ENCODE peak calls at places on chromosomes 12 and 14, in five cellular contexts. One of them, this sample, is unnamed.

GRCh38 chr14:102760485-102761193 is 16.6 kb upstream of the TRAF3 start:
- DNase-seq in mesothelial cell of epicardium: no peak
- DNase-seq in brain microvascular endothelial cell: no peak
- DNase-seq in ovary: no peak
- DNase-seq in Caco-2: no peak
- DNase-seq in this sample: no peak

GRCh38 chr14:64878775-64879634 is 702 bp downstream of the SPTB start:
- DNase-seq in Caco-2: peak
- DNase-seq in brain microvascular endothelial cell: no peak
- DNase-seq in ovary: no peak
- DNase-seq in mesothelial cell of epicardium: no peak
- DNase-seq in this sample: no peak

GRCh38 chr12:67750528-67751183 is 102.1 kb downstream of the DYRK2 start:
- DNase-seq in brain microvascular endothelial cell: no peak
- DNase-seq in Caco-2: no peak
- DNase-seq in ovary: no peak
- DNase-seq in mesothelial cell of epicardium: no peak
- DNase-seq in this sample: no peak

GRCh38 chr14:95355422-95355821 is 35.7 kb upstream of the CLMN start:
- DNase-seq in brain microvascular endothelial cell: no peak
- DNase-seq in mesothelial cell of epicardium: no peak
- DNase-seq in Caco-2: no peak
- DNase-seq in ovary: no peak
- DNase-seq in this sample: no peak

GRCh38 chr12:107448198-107448597 is 237.4 kb upstream of the PWP1 start:
- DNase-seq in brain microvascular endothelial cell: peak
- DNase-seq in mesothelial cell of epicardium: no peak
- DNase-seq in Caco-2: peak
- DNase-seq in ovary: no peak
- DNase-seq in this sample: no peak

GRCh38 chr14:40599726-40600125 is 1007.0 kb upstream of the LRFN5 start:
- DNase-seq in Caco-2: no peak
- DNase-seq in mesothelial cell of epicardium: no peak
- DNase-seq in ovary: no peak
- DNase-seq in brain microvascular endothelial cell: no peak
- DNase-seq in this sample: no peak

GRCh38 chr12:108375986-108376663 is 37.0 kb upstream of the CMKLR1 start:
- DNase-seq in Caco-2: no peak
- DNase-seq in mesothelial cell of epicardium: no peak
- DNase-seq in brain microvascular endothelial cell: peak
- DNase-seq in ovary: no peak
- DNase-seq in this sample: no peak

GRCh38 chr14:90677484-90678045 is 138.7 kb downstream of the TTC7B start:
- DNase-seq in brain microvascular endothelial cell: peak
- DNase-seq in Caco-2: no peak
- DNase-seq in mesothelial cell of epicardium: no peak
- DNase-seq in ovary: no peak
- DNase-seq in this sample: no peak

GRCh38 chr14:26719514-26719913 is 121.7 kb upstream of the NOVA1 start:
- DNase-seq in ovary: no peak
- DNase-seq in Caco-2: peak
- DNase-seq in brain microvascular endothelial cell: no peak
- DNase-seq in mesothelial cell of epicardium: no peak
- DNase-seq in this sample: no peak

GRCh38 chr14:102949062-102949800 is 26.8 kb downstream of the AMN start:
- DNase-seq in Caco-2: no peak
- DNase-seq in brain microvascular endothelial cell: peak
- DNase-seq in ovary: no peak
- DNase-seq in mesothelial cell of epicardium: no peak
- DNase-seq in this sample: no peak

GRCh38 chr14:22296722-22297121 is 292.3 kb downstream of the DAD1 start:
- DNase-seq in ovary: no peak
- DNase-seq in brain microvascular endothelial cell: peak
- DNase-seq in mesothelial cell of epicardium: no peak
- DNase-seq in Caco-2: peak
- DNase-seq in this sample: no peak

GRCh38 chr12:65656156-65656885 is 168.0 kb upstream of the HMGA2 start:
- DNase-seq in brain microvascular endothelial cell: no peak
- DNase-seq in ovary: no peak
- DNase-seq in mesothelial cell of epicardium: no peak
- DNase-seq in Caco-2: no peak
- DNase-seq in this sample: no peak

GRCh38 chr14:29895591-29896043 is 32.0 kb downstream of the PRKD1 start:
- DNase-seq in ovary: no peak
- DNase-seq in brain microvascular endothelial cell: no peak
- DNase-seq in mesothelial cell of epicardium: no peak
- DNase-seq in Caco-2: peak
- DNase-seq in this sample: no peak

GRCh38 chr14:78259831-78260230 is 89.7 kb downstream of the NRXN3 start:
- DNase-seq in ovary: no peak
- DNase-seq in brain microvascular endothelial cell: no peak
- DNase-seq in mesothelial cell of epicardium: no peak
- DNase-seq in Caco-2: no peak
- DNase-seq in this sample: no peak

GRCh38 chr12:94553130-94553519 is 93.5 kb upstream of the CEP83 start:
- DNase-seq in Caco-2: no peak
- DNase-seq in brain microvascular endothelial cell: peak
- DNase-seq in ovary: peak
- DNase-seq in mesothelial cell of epicardium: no peak
- DNase-seq in this sample: no peak

GRCh38 chr14:55446127-55446736 is 5.8 kb upstream of the TBPL2 start:
- DNase-seq in mesothelial cell of epicardium: peak
- DNase-seq in Caco-2: peak
- DNase-seq in ovary: peak
- DNase-seq in brain microvascular endothelial cell: peak
- DNase-seq in this sample: peak

GRCh38 chr14:24741871-24742270 is 107.9 kb upstream of the GZMB start:
- DNase-seq in ovary: no peak
- DNase-seq in mesothelial cell of epicardium: no peak
- DNase-seq in Caco-2: no peak
- DNase-seq in brain microvascular endothelial cell: no peak
- DNase-seq in this sample: no peak

GRCh38 chr12:3743803-3744202 is 9.1 kb downstream of the CRACR2A start:
- DNase-seq in brain microvascular endothelial cell: peak
- DNase-seq in Caco-2: no peak
- DNase-seq in mesothelial cell of epicardium: no peak
- DNase-seq in ovary: no peak
- DNase-seq in this sample: no peak

GRCh38 chr12:105740970-105741725 is 397.6 kb downstream of the NUAK1 start:
- DNase-seq in mesothelial cell of epicardium: no peak
- DNase-seq in Caco-2: no peak
- DNase-seq in ovary: peak
- DNase-seq in brain microvascular endothelial cell: no peak
- DNase-seq in this sample: no peak

GRCh38 chr12:64744422-64745258 is 14.6 kb downstream of the GNS start:
- DNase-seq in brain microvascular endothelial cell: no peak
- DNase-seq in ovary: no peak
- DNase-seq in mesothelial cell of epicardium: no peak
- DNase-seq in Caco-2: peak
- DNase-seq in this sample: no peak

GRCh38 chr12:16515666-16516065 is 90.3 kb downstream of the LMO3 start:
- DNase-seq in ovary: no peak
- DNase-seq in mesothelial cell of epicardium: no peak
- DNase-seq in brain microvascular endothelial cell: peak
- DNase-seq in Caco-2: no peak
- DNase-seq in this sample: no peak

GRCh38 chr12:119902084-119902509 is 25.0 kb upstream of the CIT start:
- DNase-seq in Caco-2: peak
- DNase-seq in mesothelial cell of epicardium: no peak
- DNase-seq in ovary: no peak
- DNase-seq in brain microvascular endothelial cell: peak
- DNase-seq in this sample: peak

GRCh38 chr12:106133136-106134087 is 5.3 kb downstream of the NUAK1 start:
- DNase-seq in ovary: no peak
- DNase-seq in mesothelial cell of epicardium: no peak
- DNase-seq in brain microvascular endothelial cell: no peak
- DNase-seq in Caco-2: peak
- DNase-seq in this sample: no peak

GRCh38 chr12:93319523-93320045 is 58.1 kb upstream of the NUDT4 start:
- DNase-seq in brain microvascular endothelial cell: no peak
- DNase-seq in mesothelial cell of epicardium: no peak
- DNase-seq in Caco-2: no peak
- DNase-seq in ovary: no peak
- DNase-seq in this sample: no peak

GRCh38 chr12:104712968-104713367 is 245.1 kb downstream of the SLC41A2 start:
- DNase-seq in Caco-2: no peak
- DNase-seq in ovary: no peak
- DNase-seq in brain microvascular endothelial cell: no peak
- DNase-seq in mesothelial cell of epicardium: no peak
- DNase-seq in this sample: no peak
- TF ChIP-seq CTCF in Caco-2: no peak
- TF ChIP-seq CTCF in ovary: no peak
- TF ChIP-seq CTCF in brain microvascular endothelial cell: no peak
- TF ChIP-seq CTCF in mesothelial cell of epicardium: no peak
- TF ChIP-seq CTCF in this sample: no peak

DNA sequence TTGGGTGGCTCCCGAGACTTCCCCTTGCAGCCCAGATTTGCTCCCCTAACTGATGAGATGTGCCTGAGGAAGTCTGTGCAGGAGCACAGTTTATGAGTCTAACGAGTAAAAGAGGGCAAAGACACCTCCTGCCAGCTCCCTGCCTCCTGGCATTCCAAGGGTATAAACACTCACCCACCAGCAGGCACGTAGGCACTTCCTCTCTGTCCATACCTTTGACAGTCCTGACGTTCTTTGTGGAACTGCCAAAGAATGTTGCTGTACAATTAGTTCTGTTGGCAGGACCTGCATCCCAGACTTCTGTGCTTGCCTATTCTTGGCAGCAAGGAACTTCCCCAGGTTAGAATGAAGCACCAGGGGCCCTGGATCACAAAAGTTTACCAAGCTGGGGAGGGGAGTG is 889.3 kb downstream of the BCL11B start:
- DNase-seq in Caco-2: no peak
- DNase-seq in mesothelial cell of epicardium: no peak
- DNase-seq in ovary: no peak
- DNase-seq in brain microvascular endothelial cell: no peak
- DNase-seq in this sample: no peak
- TF ChIP-seq CTCF in Caco-2: no peak
- TF ChIP-seq CTCF in mesothelial cell of epicardium: no peak
- TF ChIP-seq CTCF in ovary: no peak
- TF ChIP-seq CTCF in brain microvascular endothelial cell: no peak
- TF ChIP-seq CTCF in this sample: no peak

DNA sequence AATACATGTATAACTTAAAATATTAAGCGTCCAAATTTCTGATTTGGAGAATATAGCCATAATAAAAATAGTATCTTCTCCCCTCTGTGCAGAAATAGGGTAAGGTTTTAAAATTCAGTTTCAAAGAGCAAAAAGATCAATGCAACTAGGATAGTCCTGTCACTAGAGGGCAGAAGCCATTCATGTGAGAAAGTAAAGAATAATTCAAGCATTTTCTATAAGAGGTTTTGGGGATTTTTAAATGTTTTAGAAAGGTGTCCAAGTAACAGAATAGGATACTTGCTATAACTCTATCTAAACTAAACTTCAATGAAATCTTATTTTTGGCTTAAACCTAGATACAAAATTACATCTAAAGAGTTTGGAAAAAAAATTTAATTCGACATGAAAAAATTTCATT is 50.3 kb downstream of the ADAMTS20 start:
- DNase-seq in mesothelial cell of epicardium: no peak
- DNase-seq in Caco-2: peak
- DNase-seq in ovary: no peak
- DNase-seq in brain microvascular endothelial cell: peak
- DNase-seq in this sample: no peak
- TF ChIP-seq CTCF in mesothelial cell of epicardium: peak
- TF ChIP-seq CTCF in Caco-2: peak
- TF ChIP-seq CTCF in ovary: no peak
- TF ChIP-seq CTCF in brain microvascular endothelial cell: peak
- TF ChIP-seq CTCF in this sample: peak

GRCh38 chr12:12327802-12328201 is 22.2 kb downstream of the MANSC1 start:
- DNase-seq in mesothelial cell of epicardium: no peak
- DNase-seq in brain microvascular endothelial cell: peak
- DNase-seq in Caco-2: peak
- DNase-seq in ovary: no peak
- DNase-seq in this sample: no peak
- TF ChIP-seq CTCF in mesothelial cell of epicardium: peak
- TF ChIP-seq CTCF in brain microvascular endothelial cell: peak
- TF ChIP-seq CTCF in Caco-2: peak
- TF ChIP-seq CTCF in ovary: peak
- TF ChIP-seq CTCF in this sample: peak

DNA sequence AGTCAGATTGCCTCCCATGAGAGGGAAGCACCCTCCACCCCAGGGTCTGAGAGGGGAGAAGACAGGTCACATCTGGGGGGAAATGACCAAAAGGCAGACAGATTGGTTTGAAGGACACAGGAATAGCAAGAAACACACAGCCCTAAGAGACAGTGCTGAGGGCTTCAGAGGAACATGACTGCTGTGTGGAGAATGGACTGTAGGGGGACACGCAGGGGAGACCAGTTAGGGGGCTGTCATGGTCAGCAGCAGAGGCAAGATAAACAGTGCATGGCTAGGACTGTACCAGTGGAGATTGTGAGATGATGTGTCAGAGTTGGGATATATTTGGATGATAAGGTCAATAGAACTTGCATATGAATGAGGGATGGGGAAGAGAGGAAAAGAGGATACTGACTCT is 19.7 kb downstream of the SMUG1 start:
- DNase-seq in ovary: no peak
- DNase-seq in brain microvascular endothelial cell: no peak
- DNase-seq in Caco-2: no peak
- DNase-seq in mesothelial cell of epicardium: no peak
- DNase-seq in this sample: no peak
- TF ChIP-seq CTCF in ovary: no peak
- TF ChIP-seq CTCF in brain microvascular endothelial cell: peak
- TF ChIP-seq CTCF in Caco-2: no peak
- TF ChIP-seq CTCF in mesothelial cell of epicardium: no peak
- TF ChIP-seq CTCF in this sample: peak

GRCh38 chr12:81329088-81329487 is 251.2 kb downstream of the ACSS3 start:
- DNase-seq in brain microvascular endothelial cell: no peak
- DNase-seq in mesothelial cell of epicardium: no peak
- DNase-seq in Caco-2: peak
- DNase-seq in ovary: no peak
- DNase-seq in this sample: no peak
- TF ChIP-seq CTCF in brain microvascular endothelial cell: peak
- TF ChIP-seq CTCF in mesothelial cell of epicardium: peak
- TF ChIP-seq CTCF in Caco-2: peak
- TF ChIP-seq CTCF in ovary: no peak
- TF ChIP-seq CTCF in this sample: peak